ENCODE peak calls at places on chromosome 18, in four cellular contexts. R, G, F and K are unnamed samples.

GRCh38 chr18:25896178-25896780 is 194.1 kb downstream of the SS18 start:
- DNase-seq in R (peak; percentile 63), G (no peak), F (no peak), K (peak; percentile 58)

GRCh38 chr18:58603365-58604067 is 25.4 kb downstream of the ALPK2 start:
- DNase-seq in R (no peak), G (no peak), F (no peak), K (no peak)

GRCh38 chr18:72316497-72316896 is 227.6 kb downstream of the CBLN2 start:
- DNase-seq in R (no peak), G (no peak), F (no peak), K (no peak)

GRCh38 chr18:57249109-57249508 is 102.2 kb downstream of the BOD1L2 start:
- DNase-seq in R (no peak), G (no peak), F (no peak), K (no peak)

GRCh38 chr18:5431836-5432575 is 111.8 kb downstream of the EPB41L3 start:
- DNase-seq in R (no peak), G (no peak), F (no peak), K (no peak)

GRCh38 chr18:60377778-60378469 is 5.3 kb upstream of the MC4R start:
- DNase-seq in R (no peak), G (no peak), F (no peak), K (no peak)

GRCh38 chr18:49412673-49413072 is 47.8 kb downstream of the DYM start:
- DNase-seq in R (no peak), G (no peak), F (no peak), K (no peak)

GRCh38 chr18:13222371-13223281 is 4.1 kb downstream of the LDLRAD4 start:
- DNase-seq in R (no peak), G (peak; percentile 78), F (no peak), K (no peak)

DNA sequence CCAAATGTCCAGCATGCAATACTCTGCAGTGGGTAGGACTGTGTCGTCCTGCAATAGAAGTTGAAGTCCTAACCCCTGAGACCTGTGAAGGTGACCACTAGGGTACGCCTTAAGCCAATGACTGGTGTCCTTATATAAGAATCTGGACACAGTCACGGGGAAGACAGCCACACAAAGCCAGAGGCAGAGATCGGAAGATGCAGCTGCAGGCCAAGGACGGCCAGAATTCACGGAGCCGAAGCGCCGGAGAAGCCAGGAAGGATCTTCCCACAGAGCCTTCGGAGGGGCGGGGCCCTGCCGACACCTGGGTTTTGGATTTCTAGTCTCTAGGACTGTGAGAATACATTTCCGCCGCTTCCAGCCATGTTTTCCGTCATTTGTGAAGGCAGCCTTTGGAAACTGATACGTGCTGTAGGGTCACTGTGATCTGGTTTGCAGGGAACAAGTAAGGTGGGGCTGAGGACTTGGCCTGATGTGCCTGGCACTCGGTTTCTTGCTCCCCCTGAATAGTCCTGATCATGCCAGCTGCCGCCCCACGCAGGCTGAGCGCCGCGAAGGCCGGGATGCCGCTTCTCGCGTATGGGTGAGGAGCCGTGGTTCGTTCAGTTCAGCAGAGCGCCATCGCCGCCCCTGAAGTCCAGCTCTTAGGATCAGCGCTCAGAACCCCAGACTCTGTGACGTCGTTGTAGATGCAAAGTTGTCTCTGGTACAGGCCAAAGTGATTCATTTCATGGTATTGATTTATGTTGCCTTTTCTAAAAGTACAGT is 38.7 kb downstream of the PTGR3 start:
- DNase-seq in R (no peak), G (peak; percentile 55), F (no peak), K (no peak)
- TF ChIP-seq CTCF in R (no peak), G (peak; percentile 41), F (no peak), K (no peak)

GRCh38 chr18:69757733-69758132 is 189.9 kb downstream of the CD226 start:
- DNase-seq in R (no peak), G (no peak), F (no peak), K (no peak)
- TF ChIP-seq CTCF in R (no peak), G (no peak), F (no peak), K (no peak)

DNA sequence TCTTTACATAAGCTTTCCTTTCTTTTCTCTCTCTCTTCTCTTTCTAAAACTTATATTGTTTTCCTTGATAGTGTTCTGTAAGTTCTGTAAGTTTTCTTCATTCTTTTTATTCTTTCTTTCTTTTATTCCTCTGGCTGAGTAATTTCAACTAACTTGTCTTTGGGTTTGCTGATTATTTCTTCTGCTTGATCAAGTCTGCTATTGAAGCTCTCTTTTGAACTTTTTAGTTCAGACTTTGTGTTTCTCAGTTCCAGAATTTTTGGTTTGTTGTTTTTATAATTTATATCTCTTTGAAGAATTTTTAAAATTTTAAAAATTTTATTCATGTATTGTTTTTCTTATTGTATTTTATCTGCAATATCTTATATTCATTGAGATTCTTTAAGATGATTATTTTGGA is 795.8 kb upstream of the SALL3 start:
- DNase-seq in R (no peak), G (no peak), F (no peak), K (no peak)
- TF ChIP-seq CTCF in R (no peak), G (no peak), F (no peak), K (no peak)

GRCh38 chr18:7255643-7256042 is 24.8 kb downstream of the LRRC30 start:
- DNase-seq in R (no peak), G (no peak), F (no peak), K (no peak)

GRCh38 chr18:7259482-7259881 is 28.6 kb downstream of the LRRC30 start:
- DNase-seq in R (no peak), G (no peak), F (no peak), K (no peak)

GRCh38 chr18:7256959-7257742 is 26.3 kb downstream of the LRRC30 start:
- DNase-seq in R (no peak), G (no peak), F (no peak), K (no peak)

DNA sequence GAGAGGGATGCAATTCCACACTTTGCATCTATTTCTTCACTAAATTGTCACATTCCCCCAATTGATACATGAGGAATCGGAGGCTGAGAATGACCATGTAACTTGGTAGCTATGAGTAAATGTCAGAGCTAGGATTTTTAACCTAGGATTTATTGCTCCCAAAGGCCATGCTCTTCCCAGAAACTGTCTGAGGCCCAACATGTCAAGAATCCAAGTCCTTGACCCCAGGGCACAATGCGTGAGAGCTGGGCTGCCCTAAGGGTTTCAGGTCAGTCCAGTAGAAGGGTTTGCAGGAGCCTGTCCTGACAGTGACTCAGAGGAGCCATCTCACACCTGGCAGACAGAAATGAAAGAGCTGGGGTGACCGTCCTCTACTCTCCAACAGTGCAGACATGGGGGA is 30.3 kb downstream of the LRRC30 start:
- DNase-seq in R (no peak), G (no peak), F (no peak), K (no peak)
- TF ChIP-seq CTCF in R (no peak), G (no peak), F (no peak), K (no peak)

GRCh38 chr18:10113156-10114022 is 199.6 kb downstream of the VAPA start:
- DNase-seq in R (no peak), G (no peak), F (no peak), K (no peak)

GRCh38 chr18:10114727-10115463 is 201.1 kb downstream of the VAPA start:
- DNase-seq in R (no peak), G (no peak), F (no peak), K (no peak)

GRCh38 chr18:10116574-10116973 is 202.8 kb downstream of the VAPA start:
- DNase-seq in R (no peak), G (no peak), F (no peak), K (no peak)

DNA sequence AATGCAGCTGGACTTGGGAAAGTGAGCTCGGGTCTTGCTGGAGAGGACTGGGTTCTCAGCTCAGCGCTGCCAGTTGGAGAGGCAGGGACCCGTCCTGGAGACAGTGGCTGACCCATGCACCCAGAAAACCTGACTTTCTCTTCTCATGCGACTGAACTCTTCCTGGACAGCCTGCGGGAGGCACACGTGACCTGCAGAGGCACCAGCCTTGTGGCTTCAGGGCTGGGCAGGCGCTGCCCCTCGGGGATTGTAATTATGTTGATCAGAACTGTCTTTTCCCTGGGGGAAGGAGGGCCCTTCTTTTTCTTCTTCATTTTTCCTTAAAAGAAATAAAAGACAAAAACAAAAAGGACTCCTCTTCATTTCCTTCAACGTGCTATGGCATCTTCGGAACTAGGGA is 198.1 kb downstream of the VAPA start:
- DNase-seq in R (no peak), G (no peak), F (no peak), K (no peak)
- TF ChIP-seq CTCF in R (no peak), G (no peak), F (no peak), K (no peak)

GRCh38 chr18:69469444-69469919 is 68.8 kb downstream of the DOK6 start:
- DNase-seq in R (peak; percentile 3), G (no peak), F (no peak), K (no peak)
- TF ChIP-seq CTCF in R (no peak), G (peak; percentile 23), F (no peak), K (no peak)

GRCh38 chr18:9809686-9810085 is 76.1 kb upstream of the TXNDC2 start:
- DNase-seq in R (no peak), G (no peak), F (no peak), K (no peak)

GRCh38 chr18:9811978-9812377 is 73.8 kb upstream of the TXNDC2 start:
- DNase-seq in R (no peak), G (no peak), F (no peak), K (no peak)

GRCh38 chr18:9810216-9810804 is 75.5 kb upstream of the TXNDC2 start:
- DNase-seq in R (no peak), G (no peak), F (no peak), K (no peak)

GRCh38 chr18:9808530-9809241 is 77.1 kb upstream of the TXNDC2 start:
- DNase-seq in R (no peak), G (peak; percentile 51), F (no peak), K (no peak)

DNA sequence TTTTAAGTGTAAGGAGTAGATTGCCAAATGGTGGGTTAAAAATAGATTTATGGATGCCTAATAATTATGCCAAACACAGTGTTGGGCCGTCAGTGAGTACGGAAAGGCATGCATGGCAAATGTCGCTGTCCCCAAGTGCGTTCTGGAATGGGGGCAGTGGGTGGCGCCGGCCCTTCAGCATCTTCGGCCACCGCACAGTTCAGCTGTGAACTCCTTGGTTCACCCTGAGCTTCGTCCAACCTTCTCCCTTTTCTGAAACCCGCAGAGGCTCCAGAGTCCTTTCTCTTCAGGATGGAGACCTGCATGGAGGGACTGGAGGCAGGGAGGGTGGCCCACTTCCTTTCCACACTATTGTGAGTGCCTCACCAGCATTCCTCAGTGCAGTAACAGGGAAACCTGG is 74.8 kb upstream of the TXNDC2 start:
- DNase-seq in R (no peak), G (no peak), F (no peak), K (no peak)
- TF ChIP-seq CTCF in R (no peak), G (no peak), F (no peak), K (no peak)

DNA sequence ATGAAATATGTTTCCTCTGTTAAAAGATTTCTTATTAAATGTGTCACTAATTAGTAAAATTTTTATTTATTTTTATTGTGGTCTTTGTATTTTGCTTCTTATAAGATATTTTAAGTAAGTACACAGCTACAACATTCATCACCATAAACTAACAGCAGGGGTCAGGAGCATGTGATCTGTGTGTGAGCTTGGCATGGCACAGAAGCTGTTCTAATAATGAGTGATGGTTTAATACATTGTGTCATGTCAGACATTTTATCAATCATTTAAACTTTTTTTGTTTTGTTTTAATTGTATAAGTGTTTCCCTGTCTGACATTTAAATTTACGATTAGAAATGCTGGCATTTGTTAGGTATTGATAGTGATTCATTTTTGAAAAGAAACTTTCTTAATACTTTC is 585.4 kb downstream of the DSC3 start:
- DNase-seq in R (no peak), G (no peak), F (no peak), K (no peak)
- TF ChIP-seq CTCF in R (no peak), G (peak; percentile 10), F (no peak), K (no peak)